ENCODE peak calls at places on chromosomes 7 and 10, in seven cellular contexts. G, X, N, R, H, M and Q are unnamed samples.

GRCh38 chr10:45502458-45502857 is 128.4 kb downstream of the ALOX5 start:
- DNase-seq in N (no peak), R (no peak), X (no peak), M (no peak), G (no peak), H (no peak), Q (no peak)

GRCh38 chr10:3426190-3426845 is 253.7 kb upstream of the PITRM1 start:
- DNase-seq in M (peak), G (no peak), X (peak), R (no peak), N (peak), H (no peak), Q (peak)

GRCh38 chr7:99938296-99938695 is 8.9 kb upstream of the GJC3 start:
- DNase-seq in H (no peak), N (no peak), R (no peak), G (no peak), X (no peak), M (no peak), Q (no peak)

GRCh38 chr7:23426876-23427275 is 43.4 kb downstream of the IGF2BP3 start:
- DNase-seq in G (no peak), M (no peak), R (no peak), N (no peak), H (no peak), X (no peak), Q (no peak)

GRCh38 chr7:83749495-83749894 is 100.6 kb upstream of the SEMA3E start:
- DNase-seq in N (no peak), M (no peak), G (no peak), R (no peak), X (no peak), H (no peak), Q (no peak)

GRCh38 chr10:43606323-43607198 is at the start of gene ZNF485:
- DNase-seq in M (no peak), R (no peak), X (peak), N (peak), G (peak), H (peak), Q (peak)

GRCh38 chr7:40356871-40357676 is 222.3 kb downstream of the SUGCT start:
- DNase-seq in G (no peak), X (peak), R (no peak), M (no peak), H (no peak), N (no peak), Q (no peak)

GRCh38 chr7:52005613-52006012 is 689.0 kb upstream of the COBL start:
- DNase-seq in M (no peak), G (no peak), X (no peak), N (no peak), H (no peak), R (no peak), Q (no peak)

GRCh38 chr10:89867964-89868363 is 166.6 kb downstream of the KIF20B start:
- DNase-seq in N (no peak), X (peak), H (no peak), G (no peak), R (no peak), M (no peak), Q (no peak)

GRCh38 chr10:93299606-93300353 is 182.4 kb downstream of the MYOF start:
- DNase-seq in H (no peak), M (peak), G (no peak), R (no peak), X (no peak), N (no peak), Q (no peak)

GRCh38 chr7:1432411-1433082 is 26.7 kb downstream of the MICALL2 start:
- DNase-seq in N (peak), R (no peak), H (peak), X (peak), M (no peak), G (peak), Q (peak)

GRCh38 chr7:99514050-99514449 is 9.6 kb downstream of the ZKSCAN5 start:
- DNase-seq in G (no peak), X (peak), N (no peak), M (no peak), H (no peak), R (no peak), Q (no peak)

GRCh38 chr7:150946826-150947750 is 31.0 kb downstream of the KCNH2 start:
- DNase-seq in G (peak), X (no peak), H (peak), M (no peak), R (no peak), N (no peak), Q (no peak)

GRCh38 chr7:117225536-117225935 is 97.3 kb downstream of the WNT2 start:
- DNase-seq in X (no peak), N (no peak), R (no peak), M (no peak), G (no peak), H (no peak), Q (no peak)

GRCh38 chr7:67955061-67955460 is 958.4 kb downstream of the TYW1 start:
- DNase-seq in M (no peak), N (no peak), H (no peak), X (no peak), R (no peak), G (no peak), Q (no peak)

GRCh38 chr7:126378642-126379041 is 874.1 kb downstream of the GRM8 start:
- DNase-seq in G (no peak), R (no peak), H (no peak), N (no peak), M (no peak), X (no peak), Q (no peak)

GRCh38 chr10:33743429-33743857 is 409.0 kb upstream of the NRP1 start:
- DNase-seq in H (no peak), G (no peak), R (no peak), X (no peak), M (no peak), N (peak), Q (no peak)

GRCh38 chr10:5604236-5604925 is 62.0 kb downstream of the ASB13 start:
- DNase-seq in X (no peak), M (no peak), H (peak), N (no peak), R (no peak), G (no peak), Q (peak)

GRCh38 chr10:132676193-132676891 is 109.6 kb downstream of the NKX6-2 start:
- DNase-seq in H (peak), N (no peak), X (no peak), M (no peak), R (no peak), G (no peak), Q (no peak)

GRCh38 chr7:44103566-44103940 is 592 bp upstream of the AEBP1 start:
- DNase-seq in N (no peak), X (no peak), R (no peak), H (peak), M (no peak), G (no peak), Q (no peak)

GRCh38 chr7:25122373-25122772 is 2.7 kb downstream of the CYCS start:
- DNase-seq in R (no peak), X (peak), N (no peak), M (peak), H (no peak), G (no peak), Q (no peak)

GRCh38 chr10:100996678-100997363 is 2.8 kb upstream of the LZTS2 start:
- DNase-seq in N (peak), R (no peak), H (peak), M (no peak), G (peak), X (no peak), Q (peak)

GRCh38 chr7:924541-925231 is 29.8 kb downstream of the ADAP1 start:
- DNase-seq in H (peak), N (peak), G (peak), R (no peak), M (no peak), X (no peak), Q (peak)

GRCh38 chr7:149325248-149325647 is 63.3 kb downstream of the ZNF783 start:
- DNase-seq in X (no peak), G (peak), M (no peak), H (no peak), R (no peak), N (no peak), Q (no peak)

GRCh38 chr7:39888171-39888853 is 61.7 kb upstream of the CDK13 start:
- DNase-seq in R (no peak), G (peak), M (no peak), N (no peak), H (no peak), X (no peak), Q (no peak)

GRCh38 chr7:131476740-131477139 is 79.7 kb downstream of the PODXL start:
- DNase-seq in M (no peak), H (no peak), X (no peak), N (no peak), G (no peak), R (no peak), Q (no peak)

GRCh38 chr7:132503415-132503814 is 72.9 kb downstream of the PLXNA4 start:
- DNase-seq in N (no peak), M (no peak), H (no peak), X (no peak), R (no peak), G (no peak), Q (no peak)

GRCh38 chr7:564176-564890 is 44.7 kb upstream of the PDGFA start:
- DNase-seq in H (no peak), G (no peak), R (no peak), X (no peak), N (no peak), M (no peak), Q (no peak)

GRCh38 chr10:71727429-71728217 is 8.0 kb upstream of the C10orf105 start:
- DNase-seq in M (no peak), N (peak), R (no peak), G (peak), H (peak), X (peak), Q (peak)

DNA sequence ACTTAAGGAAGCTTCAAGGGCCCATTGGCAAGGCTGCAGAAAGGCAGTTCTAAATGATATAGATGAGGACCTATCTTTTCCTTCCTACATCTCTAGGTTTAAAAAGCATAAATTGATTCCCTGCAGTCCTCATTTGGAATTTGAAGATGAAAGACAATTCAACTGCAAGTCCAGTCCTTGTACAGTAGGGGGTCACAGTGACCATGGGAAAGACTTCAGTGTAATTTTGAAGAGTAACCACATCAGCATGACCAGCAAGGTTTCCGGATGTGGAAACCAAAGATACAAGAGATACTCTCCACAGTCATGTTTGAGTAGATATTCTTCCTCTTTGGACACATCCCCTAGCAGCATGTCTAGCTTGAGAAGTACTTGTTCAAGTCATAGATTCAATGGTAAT is 539.2 kb upstream of the TEX47 start:
- DNase-seq in G (peak), X (no peak), R (no peak), H (no peak), N (no peak), M (no peak), Q (no peak)
- TF ChIP-seq CTCF in G (peak), X (no peak), R (no peak), H (no peak), N (no peak), M (no peak), Q (no peak)

DNA sequence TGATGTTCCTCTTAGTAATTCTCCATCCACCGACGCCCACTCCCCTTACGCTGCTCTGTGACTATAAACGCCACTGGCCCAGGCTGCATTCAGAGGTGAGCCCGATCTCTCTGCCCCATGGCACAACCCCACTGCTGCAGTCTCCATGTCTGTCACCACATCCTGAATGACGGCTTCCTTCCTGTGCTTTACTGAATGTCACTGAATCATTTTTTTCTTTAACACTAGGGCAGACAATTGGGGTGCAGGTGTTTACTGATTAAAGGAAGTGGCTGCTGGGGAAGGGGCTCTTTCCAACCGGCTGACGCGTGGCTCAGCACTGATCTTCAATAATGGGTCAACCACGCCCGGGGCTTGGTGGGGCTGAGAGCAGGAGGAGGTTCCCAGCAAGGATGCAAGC is 208.3 kb downstream of the USP6NL start:
- DNase-seq in M (no peak), G (peak), X (no peak), H (no peak), N (peak), R (no peak), Q (no peak)
- H3K4me3 ChIP-seq in M (no peak), G (no peak), X (no peak), H (no peak), N (no peak), R (no peak), Q (no peak)

GRCh38 chr7:138246391-138246790 is 170.1 kb downstream of the AKR1D1 start:
- DNase-seq in X (no peak), G (no peak), N (no peak), M (no peak), R (no peak), H (no peak), Q (no peak)

GRCh38 chr7:138245216-138245615 is 169.0 kb downstream of the AKR1D1 start:
- DNase-seq in G (no peak), R (no peak), H (no peak), N (no peak), M (no peak), X (no peak), Q (no peak)

GRCh38 chr7:138245682-138246081 is 169.4 kb downstream of the AKR1D1 start:
- DNase-seq in M (no peak), N (no peak), R (no peak), H (no peak), G (peak), X (peak), Q (no peak)

GRCh38 chr7:138244606-138245005 is 168.3 kb downstream of the AKR1D1 start:
- DNase-seq in H (no peak), G (no peak), X (no peak), N (no peak), M (no peak), R (no peak), Q (no peak)

GRCh38 chr7:138243430-138243829 is 167.2 kb downstream of the AKR1D1 start:
- DNase-seq in X (peak), R (no peak), H (peak), G (peak), N (no peak), M (no peak), Q (no peak)
- TF ChIP-seq CTCF in X (no peak), R (no peak), H (no peak), G (no peak), N (no peak), M (no peak), Q (no peak)

DNA sequence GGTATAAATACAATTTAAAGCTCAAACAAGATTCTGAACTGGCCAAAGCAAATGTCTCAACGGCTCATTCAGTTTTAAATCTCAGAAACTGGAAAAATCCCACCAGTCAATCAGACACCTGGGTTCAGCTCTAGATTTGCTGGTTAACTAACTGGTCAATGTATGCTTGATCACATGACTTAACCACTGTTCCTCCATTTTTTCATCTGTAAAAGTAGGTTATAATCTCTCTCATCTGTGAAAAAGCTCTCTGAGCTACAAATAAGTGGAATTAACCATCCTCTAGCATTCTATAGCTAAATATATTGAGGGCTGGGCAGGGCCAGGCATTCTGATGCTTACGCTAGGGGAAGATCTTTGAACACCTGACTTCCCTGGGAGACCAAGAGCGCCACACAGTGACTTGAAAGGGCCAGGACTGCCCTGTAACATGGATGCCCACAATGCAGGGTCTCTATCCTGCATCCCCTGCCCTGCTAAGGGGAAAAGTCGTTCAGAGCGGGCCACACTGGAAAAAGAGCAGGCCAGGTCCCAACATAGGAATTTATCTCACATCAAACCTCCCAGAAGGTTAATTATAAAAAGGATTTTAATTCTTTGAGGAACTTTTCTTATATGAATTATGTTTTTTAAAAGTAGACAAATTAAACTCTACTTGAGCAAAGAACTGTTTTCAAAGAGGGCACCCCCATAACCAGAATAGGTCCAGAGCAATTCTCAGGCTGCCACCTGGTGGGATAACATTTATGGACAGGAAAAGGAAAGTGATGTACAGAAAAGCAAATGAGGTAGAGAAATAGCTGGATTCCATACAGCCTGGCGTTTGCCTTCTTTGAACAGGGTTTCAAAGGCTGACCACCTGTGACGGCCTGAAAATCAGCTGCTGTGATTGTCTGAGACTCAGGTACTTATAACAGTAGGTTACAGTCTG is 1.8 kb downstream of the RP9 start:
- DNase-seq in X (peak), N (peak), H (no peak), M (no peak), G (peak), R (no peak), Q (no peak)
- H3K4me3 ChIP-seq in X (peak), N (no peak), H (peak), M (peak), G (peak), R (peak), Q (no peak)

GRCh38 chr10:80443531-80443974 is 10.6 kb upstream of the TSPAN14 start:
- DNase-seq in M (no peak), H (no peak), R (no peak), X (peak), G (peak), N (peak), Q (no peak)
- TF ChIP-seq CTCF in M (peak), H (peak), R (peak), X (peak), G (peak), N (peak), Q (peak)

GRCh38 chr10:548212-548897 is 141.1 kb downstream of the DIP2C start:
- DNase-seq in H (no peak), X (no peak), R (no peak), N (no peak), G (no peak), M (no peak), Q (no peak)

GRCh38 chr10:547591-548081 is 141.8 kb downstream of the DIP2C start:
- DNase-seq in R (no peak), G (no peak), H (no peak), M (no peak), N (no peak), X (no peak), Q (no peak)

GRCh38 chr10:546451-546850 is 143.0 kb downstream of the DIP2C start:
- DNase-seq in R (no peak), G (no peak), N (no peak), X (no peak), M (no peak), H (no peak), Q (no peak)

GRCh38 chr10:549391-549790 is 140.1 kb downstream of the DIP2C start:
- DNase-seq in R (no peak), X (no peak), G (no peak), H (no peak), N (no peak), M (no peak), Q (no peak)

DNA sequence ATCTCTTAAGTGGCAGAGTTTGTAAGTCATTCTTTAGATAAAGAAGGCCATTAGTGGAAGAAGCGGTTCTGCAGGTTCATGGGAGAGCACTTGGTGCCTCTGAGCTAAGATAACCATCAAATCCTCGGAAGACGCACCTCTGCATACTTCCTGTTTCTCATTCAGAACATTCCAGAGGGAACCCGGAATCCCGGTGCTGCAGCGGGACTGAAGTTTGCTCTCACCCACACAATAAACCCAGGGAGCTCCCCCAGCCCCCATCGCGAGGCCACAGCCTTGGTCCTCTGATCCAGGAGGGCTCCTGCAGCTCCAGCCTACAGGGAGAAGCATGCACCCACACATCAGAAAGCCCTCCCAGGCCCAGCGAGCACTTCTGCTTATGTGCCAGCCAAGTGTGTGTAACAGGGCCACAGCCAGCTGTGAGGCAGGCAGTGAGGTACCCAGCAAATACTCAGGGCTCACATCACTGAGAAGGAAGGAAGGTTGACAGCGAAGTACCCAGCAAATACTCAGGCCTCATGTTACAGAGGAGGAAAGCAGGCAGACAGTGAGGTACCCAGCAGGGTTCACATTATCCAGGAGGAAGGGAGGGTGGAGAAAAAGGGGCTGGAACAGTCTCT is 142.4 kb downstream of the DIP2C start:
- DNase-seq in G (peak), M (no peak), H (no peak), N (no peak), R (no peak), X (no peak), Q (no peak)
- H3K4me3 ChIP-seq in G (no peak), M (no peak), H (no peak), N (no peak), R (no peak), X (no peak), Q (no peak)

DNA sequence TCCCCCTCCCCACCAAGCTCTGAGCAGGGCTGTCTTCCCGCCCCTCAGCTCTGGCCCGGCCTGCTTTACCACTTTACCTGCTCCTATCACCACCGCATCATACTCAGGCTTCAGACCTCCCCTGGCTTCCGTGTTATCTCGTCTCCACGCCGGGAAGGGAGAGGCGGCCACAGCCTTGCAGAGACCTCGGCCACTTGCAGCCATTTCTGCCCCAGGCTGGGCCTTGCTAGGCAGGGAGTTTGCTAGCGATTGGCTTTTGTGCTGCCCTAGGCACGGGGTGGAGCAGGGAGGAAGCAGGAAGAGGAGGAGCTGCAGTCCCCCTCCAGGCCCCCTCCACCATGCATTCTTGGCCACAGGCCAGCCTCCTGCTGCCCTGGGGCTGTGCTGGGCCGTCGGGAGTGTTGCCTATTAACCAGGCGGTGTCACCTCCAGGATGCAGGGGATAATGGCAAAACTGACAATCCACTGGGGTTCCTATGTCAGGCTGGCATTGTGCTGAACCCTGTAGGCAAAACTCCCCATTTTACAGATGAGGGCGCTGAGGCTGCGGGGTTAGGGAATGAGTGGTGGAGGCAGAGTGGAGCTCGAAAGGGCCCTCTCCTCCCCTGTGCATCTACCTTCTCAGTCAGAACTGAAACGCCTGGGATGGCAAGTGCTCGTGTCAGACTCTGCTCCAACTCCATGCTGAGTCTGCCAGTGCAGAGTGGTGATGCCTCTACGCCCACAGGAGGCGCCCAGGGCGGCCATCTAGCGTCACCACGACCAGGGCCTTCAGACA is at the start of gene PYROXD2:
- DNase-seq in N (peak), H (peak), M (peak), X (peak), G (peak), R (peak), Q (peak)
- TF ChIP-seq CTCF in N (no peak), H (no peak), M (no peak), X (no peak), G (no peak), R (no peak), Q (no peak)